ENCODE peak calls at places on chromosomes 1 and 21, in eight cellular contexts. P is breast epithelium, A is esophagus squamous epithelium, B is K562, E is stomach, Q is BE2C, G is fibroblast of lung, D is neural progenitor cell. F is an unnamed sample. For H3K9me3, the result is how much of the 10 kb centered on the place peaks cover.

GRCh38 chr1:236904874-236905741 is 99.1 kb downstream of the MT1HL1 start:
- DNase-seq in P (no peak), Q (no peak), E (no peak), B (peak), D (no peak), G (peak), A (no peak), F (no peak)

GRCh38 chr1:94884101-94884875 is 42.6 kb downstream of the CNN3 start:
- DNase-seq in D (peak), A (no peak), Q (no peak), E (peak), G (peak), P (peak), B (no peak), F (no peak)

GRCh38 chr1:65319141-65319540 is 9.8 kb downstream of the DNAJC6 start:
- DNase-seq in E (no peak), D (no peak), B (no peak), A (no peak), G (no peak), Q (peak), P (no peak), F (no peak)

GRCh38 chr1:245771521-245772281 is 616.9 kb downstream of the KIF26B start:
- DNase-seq in P (no peak), D (no peak), Q (no peak), G (peak), E (no peak), B (no peak), A (no peak), F (no peak)

GRCh38 chr21:24093032-24093431 is 1514.2 kb downstream of the MRPL39 start:
- DNase-seq in P (no peak), B (no peak), Q (no peak), D (no peak), E (no peak), A (no peak), G (no peak), F (no peak)

GRCh38 chr1:20479840-20480239 is 6.2 kb downstream of the CAMK2N1 start:
- DNase-seq in P (no peak), B (no peak), A (no peak), Q (no peak), G (no peak), D (no peak), E (no peak), F (no peak)

GRCh38 chr1:107379826-107380225 is 239.0 kb downstream of the NTNG1 start:
- DNase-seq in E (no peak), G (no peak), B (no peak), A (no peak), Q (no peak), P (no peak), D (no peak), F (no peak)

GRCh38 chr1:96253281-96254035 is 468.1 kb upstream of the PTBP2 start:
- DNase-seq in B (no peak), A (no peak), Q (no peak), G (no peak), D (no peak), E (no peak), P (no peak), F (no peak)

GRCh38 chr1:91891486-91891885 is 5.5 kb upstream of the TGFBR3 start:
- DNase-seq in B (no peak), E (no peak), A (no peak), Q (no peak), D (no peak), G (no peak), P (no peak), F (no peak)

GRCh38 chr1:170410391-170411146 is 121.4 kb upstream of the GORAB start:
- DNase-seq in A (no peak), Q (no peak), G (peak), B (no peak), E (no peak), D (no peak), P (no peak), F (no peak)

GRCh38 chr1:226985239-226985838 is 45.2 kb downstream of the COQ8A start:
- DNase-seq in B (no peak), P (no peak), Q (no peak), D (no peak), A (no peak), E (no peak), G (no peak), F (no peak)

GRCh38 chr1:68973459-68974244 is 476.8 kb upstream of the DEPDC1 start:
- DNase-seq in G (peak), D (no peak), Q (no peak), E (no peak), A (no peak), B (no peak), P (no peak), F (no peak)

GRCh38 chr1:29672955-29673507 is 436.7 kb downstream of the PTPRU start:
- DNase-seq in Q (no peak), A (no peak), E (peak), P (no peak), G (no peak), D (no peak), B (no peak), F (no peak)

GRCh38 chr1:189211742-189212141 is 1265.9 kb downstream of the BRINP3 start:
- DNase-seq in B (no peak), E (no peak), P (no peak), A (no peak), D (no peak), Q (no peak), G (peak), F (no peak)

GRCh38 chr1:60581455-60582220 is 500.7 kb upstream of the NFIA start:
- DNase-seq in E (no peak), P (no peak), Q (no peak), A (no peak), G (peak), D (no peak), B (no peak), F (no peak)

GRCh38 chr1:182189535-182190066 is 128.1 kb upstream of the ZNF648 start:
- DNase-seq in P (no peak), G (peak), A (no peak), D (peak), E (no peak), B (no peak), Q (no peak), F (no peak)

GRCh38 chr1:231776006-231776707 is 149.6 kb downstream of the DISC1 start:
- DNase-seq in G (peak), P (no peak), E (no peak), A (no peak), Q (no peak), D (no peak), B (no peak), F (no peak)

GRCh38 chr1:46643368-46643775 is 24.8 kb downstream of the ATPAF1 start:
- DNase-seq in E (no peak), D (no peak), B (no peak), Q (no peak), P (no peak), G (peak), A (no peak), F (no peak)

GRCh38 chr21:8988696-8989095 is 1532.7 kb upstream of the TPTE start:
- DNase-seq in D (no peak), Q (no peak), A (no peak), E (no peak), P (no peak), B (peak), G (peak), F (no peak)

GRCh38 chr1:70509996-70510876 is 99.2 kb downstream of the CTH start:
- DNase-seq in D (peak), E (no peak), G (peak), P (no peak), B (peak), Q (no peak), A (no peak), F (no peak)

GRCh38 chr1:19065526-19066247 is 109.2 kb upstream of the IFFO2 start:
- DNase-seq in Q (no peak), D (no peak), G (no peak), A (no peak), B (no peak), P (no peak), E (peak), F (no peak)

GRCh38 chr1:17665950-17666720 is 89.0 kb upstream of the ACTL8 start:
- DNase-seq in D (no peak), P (no peak), A (no peak), Q (no peak), B (no peak), E (no peak), G (peak), F (no peak)

GRCh38 chr1:54253480-54253879 is 53.5 kb downstream of the MRPL37 start:
- DNase-seq in P (no peak), E (no peak), D (no peak), B (no peak), Q (no peak), A (no peak), G (peak), F (peak)

GRCh38 chr1:53158900-53159299 is 16.5 kb upstream of the SLC1A7 start:
- DNase-seq in A (no peak), B (no peak), D (no peak), G (no peak), Q (no peak), P (no peak), E (no peak), F (no peak)

GRCh38 chr1:234605983-234606730 is 3.8 kb downstream of the IRF2BP2 start:
- DNase-seq in Q (peak), G (peak), E (peak), B (peak), A (no peak), P (no peak), D (no peak), F (no peak)

GRCh38 chr1:153260980-153261792 is 1.7 kb downstream of the LORICRIN start:
- DNase-seq in D (no peak), E (no peak), A (no peak), P (no peak), Q (peak), G (peak), B (peak), F (no peak)

GRCh38 chr1:26418865-26419349 is 8.3 kb downstream of the LIN28A start:
- DNase-seq in B (no peak), D (peak), E (no peak), Q (no peak), G (peak), A (no peak), P (no peak), F (no peak)

GRCh38 chr1:115677172-115677542 is 35.4 kb downstream of the VANGL1 start:
- DNase-seq in A (no peak), G (peak), B (no peak), D (peak), P (no peak), E (no peak), Q (no peak), F (no peak)

GRCh38 chr21:45982758-45983731 is 1.5 kb downstream of the COL6A1 start:
- DNase-seq in P (peak), B (no peak), Q (peak), G (no peak), A (no peak), D (peak), E (no peak), F (peak)

GRCh38 chr1:92476071-92476607 is 10.6 kb downstream of the GFI1 start:
- DNase-seq in A (no peak), Q (no peak), D (no peak), P (no peak), B (no peak), E (no peak), G (no peak), F (no peak)

GRCh38 chr1:110207831-110208230 is 2.3 kb upstream of the KCNC4 start:
- DNase-seq in G (peak), B (peak), Q (peak), E (peak), D (peak), P (peak), A (no peak), F (no peak)

GRCh38 chr1:185969524-185969991 is 235.4 kb downstream of the HMCN1 start:
- DNase-seq in D (no peak), G (peak), B (no peak), Q (no peak), A (no peak), P (no peak), E (no peak), F (no peak)

DNA sequence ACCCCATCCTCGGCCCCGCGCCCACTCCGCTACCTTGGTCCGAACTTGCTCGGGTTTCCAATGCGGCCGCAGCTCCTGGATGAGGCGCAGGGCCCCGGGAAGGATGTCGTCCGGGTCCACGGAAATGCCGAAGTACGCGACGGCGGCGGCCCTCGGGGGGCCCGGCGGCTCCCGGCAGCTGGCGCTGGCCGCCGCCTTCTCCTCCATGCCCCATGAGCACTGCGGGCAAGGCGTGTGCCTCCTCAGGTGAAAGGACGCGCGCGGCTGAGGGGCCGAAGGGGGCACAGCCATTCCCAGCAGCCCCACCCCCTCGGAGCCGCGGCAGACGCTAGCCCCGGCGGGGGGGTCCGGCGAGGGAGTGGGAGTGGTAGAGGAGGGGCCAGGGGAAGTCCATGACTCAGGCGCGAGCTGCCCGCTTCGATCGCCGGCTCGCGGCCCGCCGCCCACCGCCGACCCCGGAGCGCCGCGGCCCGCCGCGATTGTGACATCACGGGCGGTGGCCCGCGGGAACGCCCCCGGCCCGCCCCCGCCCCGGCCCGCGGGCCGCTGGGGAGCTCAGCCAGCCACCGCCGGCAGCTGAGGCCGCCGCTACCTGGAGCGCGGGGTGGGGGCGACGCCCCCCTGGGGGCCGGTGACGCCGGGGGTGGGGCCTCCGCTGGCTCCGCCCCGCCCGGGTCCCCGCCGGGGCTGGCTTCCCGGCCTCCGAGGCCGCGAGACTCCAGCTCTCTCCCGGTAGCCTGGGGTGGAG is at the start of gene ETNK2:
- DNase-seq in Q (peak), B (peak), E (peak), G (peak), D (peak), A (no peak), P (no peak), F (no peak)
- TF ChIP-seq CTCF in Q (no peak), B (no peak), E (no peak), G (no peak), D (no peak), A (no peak), P (no peak), F (no peak)

GRCh38 chr21:20404915-20405314 is 593.3 kb upstream of the NCAM2 start:
- DNase-seq in D (peak), B (peak), A (no peak), P (no peak), E (no peak), Q (no peak), G (no peak), F (no peak)
- H3K9me3 ChIP-seq in D (under half), B (under half), A (under half), P (under half), E (under half), Q (under half), G (under half), F (under half)

GRCh38 chr21:26127073-26127814 is 43.3 kb downstream of the APP start:
- DNase-seq in B (no peak), Q (no peak), E (no peak), A (no peak), P (no peak), G (no peak), D (no peak), F (no peak)
- H3K4me3 ChIP-seq in B (no peak), Q (no peak), E (no peak), A (peak), P (no peak), G (no peak), D (no peak), F (no peak)

GRCh38 chr1:161177936-161178244 is 583 bp upstream of the B4GALT3 start:
- DNase-seq in Q (no peak), G (no peak), P (no peak), B (no peak), D (no peak), E (no peak), A (no peak), F (no peak)

GRCh38 chr1:161176468-161177111 is 717 bp downstream of the B4GALT3 start:
- DNase-seq in B (no peak), A (no peak), P (no peak), Q (no peak), D (no peak), G (no peak), E (no peak), F (no peak)

GRCh38 chr1:161179698-161180097 is 2.4 kb upstream of the B4GALT3 start:
- DNase-seq in P (no peak), Q (no peak), D (no peak), E (no peak), B (no peak), G (no peak), A (no peak), F (no peak)

GRCh38 chr1:161175771-161176453 is 1.4 kb downstream of the B4GALT3 start:
- DNase-seq in A (no peak), E (no peak), P (no peak), G (no peak), Q (no peak), D (no peak), B (no peak), F (no peak)

DNA sequence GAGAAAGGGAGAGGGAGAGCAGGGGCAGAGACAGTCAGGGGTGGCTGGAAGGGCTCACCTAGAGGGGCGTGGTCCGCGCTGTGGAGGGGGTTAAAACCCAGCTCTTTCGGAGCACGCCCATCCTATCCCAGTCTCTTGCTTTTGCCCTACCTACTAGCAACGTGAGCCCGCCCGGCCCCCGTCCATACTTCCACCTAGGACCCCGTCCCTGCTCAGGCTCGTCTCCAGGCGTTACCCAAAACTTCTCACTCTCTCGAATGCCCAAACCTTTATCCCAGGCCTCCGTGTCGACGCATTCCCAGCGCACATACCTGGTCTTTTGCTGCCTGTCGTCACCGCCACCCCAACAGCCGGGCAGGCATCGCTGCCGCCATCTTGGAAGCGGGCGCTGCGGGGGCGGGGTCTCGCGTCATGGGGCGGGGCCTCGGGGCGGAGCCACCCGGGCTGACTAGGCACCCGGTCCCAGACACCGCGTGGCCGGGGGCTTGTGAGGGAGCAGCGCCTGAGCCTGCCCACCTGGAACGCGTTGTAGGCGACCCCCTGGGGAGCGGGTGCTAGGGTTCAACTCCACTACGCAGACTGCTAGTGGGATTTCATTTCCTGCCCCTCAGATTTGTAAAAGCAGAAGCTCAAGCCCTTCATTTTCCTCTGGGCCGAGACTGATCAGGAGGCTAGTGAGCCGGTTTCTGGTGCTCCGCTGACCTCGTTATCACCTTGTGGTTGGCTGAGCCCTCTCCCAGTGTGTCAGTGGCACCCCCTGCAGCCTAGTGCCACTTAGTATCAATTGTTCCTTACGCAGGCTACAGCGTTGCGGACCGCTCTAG is at the start of gene B4GALT3:
- DNase-seq in B (peak), G (peak), D (peak), Q (peak), E (peak), A (peak), P (peak), F (no peak)
- TF ChIP-seq CTCF in B (peak), G (no peak), D (peak), Q (peak), E (no peak), A (no peak), P (no peak), F (peak)

DNA sequence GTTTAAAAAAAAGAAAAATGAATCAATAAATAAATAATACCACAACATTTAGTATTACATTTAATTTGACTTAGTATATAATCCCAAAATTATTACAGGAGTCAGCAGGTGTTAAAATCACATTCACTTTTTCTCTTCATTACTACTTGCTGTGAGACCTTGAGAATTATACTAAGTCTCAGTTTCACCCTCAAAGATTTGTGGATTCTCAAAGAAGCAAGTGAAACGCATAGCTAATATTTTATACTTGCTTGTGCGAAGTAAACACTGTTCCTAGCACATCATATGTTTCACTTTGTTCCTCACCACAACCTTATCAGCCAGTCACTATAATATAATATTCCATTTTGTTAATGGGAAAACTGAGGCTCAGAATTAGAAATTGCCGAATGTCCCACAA is 4.0 kb downstream of the CLCA1 start:
- DNase-seq in P (no peak), D (no peak), G (no peak), E (no peak), A (no peak), Q (no peak), B (no peak), F (no peak)
- H3K9me3 ChIP-seq in P (under half), D (under half), G (under half), E (under half), A (under half), Q (under half), B (under half), F (under half)

GRCh38 chr1:90127288-90127953 is 132.5 kb downstream of the ZNF326 start:
- DNase-seq in E (no peak), A (no peak), B (no peak), Q (no peak), P (no peak), D (no peak), G (peak), F (no peak)
- H3K4me3 ChIP-seq in E (no peak), A (no peak), B (no peak), Q (no peak), P (no peak), D (no peak), G (no peak), F (no peak)

DNA sequence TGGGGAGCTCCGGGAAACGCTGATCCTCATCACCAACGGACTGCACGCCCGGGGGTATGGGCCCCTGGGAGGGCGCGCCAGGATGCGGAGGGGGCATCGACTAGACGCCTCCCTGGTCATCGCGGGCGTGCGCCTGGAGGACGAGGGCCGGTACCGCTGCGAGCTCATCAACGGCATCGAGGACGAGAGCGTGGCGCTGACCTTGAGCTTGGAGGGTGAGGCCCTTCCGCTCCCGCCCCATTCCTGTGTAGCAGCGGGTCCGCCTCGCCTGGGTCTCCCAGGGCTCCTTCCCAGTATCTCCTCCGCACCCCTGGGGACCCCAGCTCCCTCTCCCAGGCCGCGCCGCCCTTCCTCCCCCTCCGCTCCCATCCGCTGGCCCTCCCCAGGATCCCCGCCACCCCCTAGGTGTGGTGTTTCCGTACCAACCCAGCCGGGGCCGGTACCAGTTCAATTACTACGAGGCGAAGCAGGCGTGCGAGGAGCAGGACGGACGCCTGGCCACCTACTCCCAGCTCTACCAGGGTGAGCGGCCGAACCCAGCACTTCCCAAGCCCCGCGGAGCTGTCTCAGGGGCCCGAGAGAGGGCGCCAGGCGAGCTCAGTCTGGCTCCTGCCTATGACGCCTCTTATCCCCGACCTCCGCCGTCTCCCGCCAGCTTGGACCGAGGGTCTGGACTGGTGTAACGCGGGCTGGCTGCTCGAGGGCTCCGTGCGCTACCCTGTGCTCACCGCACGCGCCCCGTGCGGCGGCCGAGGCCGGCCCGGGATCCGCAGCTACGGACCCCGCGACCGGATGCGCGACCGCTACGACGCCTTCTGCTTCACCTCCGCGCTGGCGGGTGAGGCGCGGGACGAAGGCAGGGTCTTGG is 5.0 kb downstream of the HAPLN2 start:
- DNase-seq in G (peak), P (peak), A (no peak), D (peak), Q (peak), E (peak), B (peak), F (no peak)
- TF ChIP-seq CTCF in G (peak), P (peak), A (peak), D (peak), Q (peak), E (no peak), B (peak), F (peak)